ENCODE peak calls at places on chromosome 7, in seven cellular contexts. One of them, this sample, is unnamed.
A peak's percentile ranks its signal among the peaks of the same experiment; 100 is the strongest.

GRCh38 chr7:44629825-44630580 is 23.6 kb downstream of the OGDH start:
- DNase-seq in GM04504: no peak
- DNase-seq in lung: no peak
- DNase-seq in GM20000: peak; percentile 29
- DNase-seq in stimulated activated CD4-positive, alpha-beta T cell treated with anti-CD3 and anti-CD28 coated beads, Interleukin-1b, Interleukin-23, amount 100 ng/mL, for 4 hours: no peak
- DNase-seq in activated naive CD8-positive, alpha-beta T cell treated with anti-CD3 and anti-CD28 coated beads, Interleukin-2, amount 50 U/mL, for 24 hours: no peak
- DNase-seq in activated CD4-positive, alpha-beta T cell treated with anti-CD3 and anti-CD28 coated beads for 1 hour: no peak
- DNase-seq in this sample: no peak

GRCh38 chr7:33554576-33554975 is 350.8 kb upstream of the BMPER start:
- DNase-seq in GM04504: no peak
- DNase-seq in lung: no peak
- DNase-seq in GM20000: no peak
- DNase-seq in stimulated activated CD4-positive, alpha-beta T cell treated with anti-CD3 and anti-CD28 coated beads, Interleukin-1b, Interleukin-23, amount 100 ng/mL, for 4 hours: no peak
- DNase-seq in activated naive CD8-positive, alpha-beta T cell treated with anti-CD3 and anti-CD28 coated beads, Interleukin-2, amount 50 U/mL, for 24 hours: no peak
- DNase-seq in activated CD4-positive, alpha-beta T cell treated with anti-CD3 and anti-CD28 coated beads for 1 hour: no peak
- DNase-seq in this sample: no peak

GRCh38 chr7:7944619-7945282 is 23.8 kb upstream of the GLCCI1 start:
- DNase-seq in GM04504: no peak
- DNase-seq in lung: no peak
- DNase-seq in GM20000: peak; percentile 75
- DNase-seq in stimulated activated CD4-positive, alpha-beta T cell treated with anti-CD3 and anti-CD28 coated beads, Interleukin-1b, Interleukin-23, amount 100 ng/mL, for 4 hours: no peak
- DNase-seq in activated naive CD8-positive, alpha-beta T cell treated with anti-CD3 and anti-CD28 coated beads, Interleukin-2, amount 50 U/mL, for 24 hours: peak; percentile 50
- DNase-seq in activated CD4-positive, alpha-beta T cell treated with anti-CD3 and anti-CD28 coated beads for 1 hour: no peak
- DNase-seq in this sample: no peak

GRCh38 chr7:157980774-157981173 is 606.8 kb downstream of the PTPRN2 start:
- DNase-seq in GM04504: no peak
- DNase-seq in lung: no peak
- DNase-seq in GM20000: no peak
- DNase-seq in stimulated activated CD4-positive, alpha-beta T cell treated with anti-CD3 and anti-CD28 coated beads, Interleukin-1b, Interleukin-23, amount 100 ng/mL, for 4 hours: no peak
- DNase-seq in activated naive CD8-positive, alpha-beta T cell treated with anti-CD3 and anti-CD28 coated beads, Interleukin-2, amount 50 U/mL, for 24 hours: no peak
- DNase-seq in activated CD4-positive, alpha-beta T cell treated with anti-CD3 and anti-CD28 coated beads for 1 hour: no peak
- DNase-seq in this sample: peak; percentile 9

GRCh38 chr7:27115161-27116018 is 12.9 kb upstream of the HOXA2 start:
- DNase-seq in GM04504: no peak
- DNase-seq in lung: no peak
- DNase-seq in GM20000: no peak
- DNase-seq in stimulated activated CD4-positive, alpha-beta T cell treated with anti-CD3 and anti-CD28 coated beads, Interleukin-1b, Interleukin-23, amount 100 ng/mL, for 4 hours: no peak
- DNase-seq in activated naive CD8-positive, alpha-beta T cell treated with anti-CD3 and anti-CD28 coated beads, Interleukin-2, amount 50 U/mL, for 24 hours: no peak
- DNase-seq in activated CD4-positive, alpha-beta T cell treated with anti-CD3 and anti-CD28 coated beads for 1 hour: no peak
- DNase-seq in this sample: peak; percentile 66

GRCh38 chr7:26284995-26285632 is 6.5 kb upstream of the SNX10 start:
- DNase-seq in GM04504: no peak
- DNase-seq in lung: no peak
- DNase-seq in GM20000: no peak
- DNase-seq in stimulated activated CD4-positive, alpha-beta T cell treated with anti-CD3 and anti-CD28 coated beads, Interleukin-1b, Interleukin-23, amount 100 ng/mL, for 4 hours: no peak
- DNase-seq in activated naive CD8-positive, alpha-beta T cell treated with anti-CD3 and anti-CD28 coated beads, Interleukin-2, amount 50 U/mL, for 24 hours: no peak
- DNase-seq in activated CD4-positive, alpha-beta T cell treated with anti-CD3 and anti-CD28 coated beads for 1 hour: no peak
- DNase-seq in this sample: no peak

GRCh38 chr7:130430841-130431713 is 9.7 kb downstream of the CEP41 start:
- DNase-seq in GM04504: peak; percentile 46
- DNase-seq in lung: no peak
- DNase-seq in GM20000: no peak
- DNase-seq in stimulated activated CD4-positive, alpha-beta T cell treated with anti-CD3 and anti-CD28 coated beads, Interleukin-1b, Interleukin-23, amount 100 ng/mL, for 4 hours: no peak
- DNase-seq in activated naive CD8-positive, alpha-beta T cell treated with anti-CD3 and anti-CD28 coated beads, Interleukin-2, amount 50 U/mL, for 24 hours: no peak
- DNase-seq in activated CD4-positive, alpha-beta T cell treated with anti-CD3 and anti-CD28 coated beads for 1 hour: no peak
- DNase-seq in this sample: no peak

GRCh38 chr7:150686030-150686626 is 622 bp downstream of the GIMAP2 start:
- DNase-seq in GM04504: no peak
- DNase-seq in lung: no peak
- DNase-seq in GM20000: no peak
- DNase-seq in stimulated activated CD4-positive, alpha-beta T cell treated with anti-CD3 and anti-CD28 coated beads, Interleukin-1b, Interleukin-23, amount 100 ng/mL, for 4 hours: no peak
- DNase-seq in activated naive CD8-positive, alpha-beta T cell treated with anti-CD3 and anti-CD28 coated beads, Interleukin-2, amount 50 U/mL, for 24 hours: no peak
- DNase-seq in activated CD4-positive, alpha-beta T cell treated with anti-CD3 and anti-CD28 coated beads for 1 hour: no peak
- DNase-seq in this sample: no peak

GRCh38 chr7:48528689-48529088 is 357.4 kb downstream of the ABCA13 start:
- DNase-seq in GM04504: no peak
- DNase-seq in lung: no peak
- DNase-seq in GM20000: no peak
- DNase-seq in stimulated activated CD4-positive, alpha-beta T cell treated with anti-CD3 and anti-CD28 coated beads, Interleukin-1b, Interleukin-23, amount 100 ng/mL, for 4 hours: no peak
- DNase-seq in activated naive CD8-positive, alpha-beta T cell treated with anti-CD3 and anti-CD28 coated beads, Interleukin-2, amount 50 U/mL, for 24 hours: no peak
- DNase-seq in activated CD4-positive, alpha-beta T cell treated with anti-CD3 and anti-CD28 coated beads for 1 hour: no peak
- DNase-seq in this sample: no peak

This sample was measured in sciatic nerve.